ENCODE peak calls at places on chromosomes 6 and 20, in ten cellular contexts. K, V, O, B, J, S, U, C, M and H are unnamed samples.

GRCh38 chr6:88074791-88075190 is 27.1 kb downstream of the SPACA1 start:
- DNase-seq in K (no peak), V (no peak), O (no peak), B (no peak), J (no peak), S (no peak), U (no peak), C (no peak), M (no peak), H (no peak)

GRCh38 chr6:144559865-144560603 is 274.9 kb downstream of the UTRN start:
- DNase-seq in K (no peak), V (peak; percentile 25), O (no peak), B (no peak), J (no peak), S (no peak), U (no peak), C (no peak), M (no peak), H (no peak)

GRCh38 chr6:47047479-47048411 is 5.6 kb upstream of the ADGRF1 start:
- DNase-seq in K (peak; percentile 74), V (peak; percentile 79), O (peak; percentile 92), B (peak; percentile 28), J (peak; percentile 72), S (peak; percentile 84), U (peak; percentile 44), C (no peak), M (peak; percentile 32), H (peak; percentile 79)

GRCh38 chr6:148332088-148332487 is 10.6 kb upstream of the SASH1 start:
- DNase-seq in K (no peak), V (no peak), O (no peak), B (no peak), J (no peak), S (peak; percentile 33), U (no peak), C (no peak), M (no peak), H (no peak)

GRCh38 chr6:144211160-144211559 is 60.8 kb downstream of the STX11 start:
- DNase-seq in K (no peak), V (peak; percentile 43), O (no peak), B (no peak), J (no peak), S (peak; percentile 13), U (no peak), C (no peak), M (no peak), H (no peak)

GRCh38 chr6:2854394-2854982 is 12.8 kb upstream of the SERPINB1 start:
- DNase-seq in K (no peak), V (no peak), O (no peak), B (no peak), J (peak; percentile 41), S (no peak), U (no peak), C (no peak), M (no peak), H (no peak)

GRCh38 chr20:7516631-7517051 is 423.6 kb downstream of the HAO1 start:
- DNase-seq in K (no peak), V (no peak), O (no peak), B (no peak), J (no peak), S (no peak), U (no peak), C (no peak), M (no peak), H (no peak)

GRCh38 chr6:105675715-105676397 is 273.0 kb upstream of the PREP start:
- DNase-seq in K (no peak), V (peak; percentile 76), O (no peak), B (no peak), J (no peak), S (peak; percentile 78), U (no peak), C (no peak), M (peak; percentile 33), H (peak; percentile 60)

GRCh38 chr20:37520417-37520751 is 666 bp upstream of the NNAT start:
- DNase-seq in K (no peak), V (no peak), O (no peak), B (no peak), J (no peak), S (no peak), U (no peak), C (no peak), M (no peak), H (no peak)

GRCh38 chr6:125154184-125155135 is 887 bp downstream of the TPD52L1 start:
- DNase-seq in K (peak; percentile 46), V (no peak), O (peak; percentile 69), B (peak; percentile 21), J (peak; percentile 78), S (peak; percentile 60), U (peak; percentile 33), C (no peak), M (peak; percentile 41), H (peak; percentile 54)
- TF ChIP-seq CTCF in K (peak; percentile 23), V (peak; percentile 5), O (peak; percentile 52), B (peak; percentile 69), J (peak; percentile 78), S (peak; percentile 60), U (no peak), C (no peak), M (no peak), H (peak; percentile 40)

DNA sequence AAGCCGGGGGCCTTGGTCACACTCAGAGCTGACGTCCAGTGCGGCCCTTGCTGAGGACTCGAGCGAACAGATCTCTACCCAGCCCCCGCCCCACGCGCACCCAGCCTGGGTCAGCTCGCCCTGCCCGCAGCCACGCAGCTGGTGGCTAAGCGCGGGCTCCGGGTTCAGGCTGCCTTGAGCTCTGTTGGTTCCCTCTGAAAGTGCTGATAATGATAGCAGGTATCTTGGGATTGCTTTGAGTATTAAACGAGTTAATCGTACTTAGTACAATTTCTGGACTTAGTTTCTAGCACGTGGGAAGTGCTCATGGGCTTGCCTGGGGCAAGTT is 88.1 kb upstream of the TGM3 start:
- DNase-seq in K (no peak), V (no peak), O (no peak), B (no peak), J (no peak), S (no peak), U (no peak), C (no peak), M (no peak), H (no peak)
- TF ChIP-seq CTCF in K (no peak), V (no peak), O (no peak), B (peak; percentile 1), J (no peak), S (no peak), U (no peak), C (peak; percentile 10), M (no peak), H (no peak)

DNA sequence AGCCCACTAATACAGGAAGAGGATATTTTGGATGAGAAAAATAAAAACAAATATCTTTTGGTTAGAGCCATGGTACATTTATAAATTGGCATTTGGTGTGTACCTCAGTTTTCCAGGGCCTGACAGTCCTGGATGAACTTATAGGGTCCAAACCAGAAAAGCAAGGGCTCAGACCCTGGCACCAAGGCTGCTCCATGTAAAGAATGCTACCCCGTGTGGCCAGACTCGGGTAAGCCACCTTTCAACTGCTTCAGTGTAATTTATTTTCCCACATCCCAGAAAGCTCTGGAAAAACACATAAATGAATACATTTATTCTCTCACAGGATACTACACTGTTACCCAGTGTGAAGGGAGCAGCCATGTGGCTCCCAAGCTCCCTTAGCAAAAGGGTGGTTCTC is 13.9 kb downstream of the MRPL14 start:
- DNase-seq in K (no peak), V (no peak), O (peak; percentile 50), B (no peak), J (no peak), S (no peak), U (no peak), C (no peak), M (no peak), H (no peak)
- TF ChIP-seq CTCF in K (peak; percentile 12), V (peak; percentile 15), O (peak; percentile 35), B (peak; percentile 41), J (peak; percentile 44), S (peak; percentile 19), U (no peak), C (no peak), M (no peak), H (peak; percentile 4)

GRCh38 chr6:169830876-169831275 is 79.5 kb downstream of the ERMARD start:
- DNase-seq in K (no peak), V (no peak), O (peak; percentile 31), B (no peak), J (no peak), S (no peak), U (no peak), C (no peak), M (no peak), H (no peak)
- TF ChIP-seq CTCF in K (no peak), V (no peak), O (no peak), B (no peak), J (no peak), S (no peak), U (no peak), C (no peak), M (no peak), H (no peak)

DNA sequence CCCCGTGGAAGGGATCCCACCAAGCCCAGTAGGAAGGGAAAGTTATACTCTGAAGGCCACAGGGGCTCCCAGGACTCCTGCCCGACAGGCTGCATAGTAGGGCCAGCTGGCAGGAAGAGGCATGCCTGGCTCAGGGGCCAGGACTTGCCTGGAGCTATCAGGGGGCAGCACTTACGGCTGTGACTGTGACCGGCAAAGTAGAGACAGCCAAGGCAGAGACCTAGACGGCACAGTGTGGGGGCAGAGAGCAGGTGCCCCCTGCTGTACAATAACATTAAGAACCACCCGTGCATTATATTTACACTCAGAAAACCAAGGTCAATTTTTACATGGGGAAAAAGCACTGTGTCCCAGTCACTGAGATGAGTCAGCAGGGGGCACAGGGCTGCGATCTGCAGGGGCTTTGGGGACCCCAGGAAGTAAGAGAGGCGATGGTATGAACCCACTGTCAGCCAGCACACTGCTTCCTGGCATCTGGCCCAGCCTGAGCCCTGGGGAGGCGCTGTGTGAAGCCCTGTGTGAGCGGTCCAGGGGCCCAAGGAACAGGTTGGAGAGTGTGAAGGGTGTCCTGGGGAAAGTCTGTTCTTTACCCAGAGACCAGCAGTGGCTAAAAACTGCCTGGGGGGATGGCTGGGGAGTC is 9.9 kb downstream of the CCDC167 start:
- DNase-seq in K (no peak), V (peak; percentile 10), O (no peak), B (no peak), J (no peak), S (no peak), U (no peak), C (no peak), M (no peak), H (no peak)
- TF ChIP-seq CTCF in K (peak; percentile 30), V (peak; percentile 5), O (peak; percentile 18), B (no peak), J (peak; percentile 41), S (no peak), U (no peak), C (peak; percentile 35), M (no peak), H (no peak)

GRCh38 chr6:128519132-128519930 is 1.1 kb downstream of the PTPRK start:
- DNase-seq in K (peak; percentile 70), V (peak; percentile 47), O (peak; percentile 79), B (peak; percentile 28), J (no peak), S (peak; percentile 23), U (peak; percentile 54), C (peak; percentile 7), M (peak; percentile 20), H (peak; percentile 68)
- TF ChIP-seq CTCF in K (peak; percentile 9), V (no peak), O (peak; percentile 13), B (peak; percentile 35), J (no peak), S (peak; percentile 16), U (peak; percentile 15), C (no peak), M (no peak), H (no peak)